ENCODE peak calls at places on chromosomes 16 and 17, in ten cellular contexts. K is MM.1S, V is PC-9, T is K562, D is Panc1, S is A549, F is psoas muscle, Q is heart right ventricle, Y is IMR-90, P is AG04450. B is an unnamed sample.

GRCh38 chr16:14371778-14372431 is 258.2 kb downstream of the PARN start:
- DNase-seq in D (no peak), Y (no peak), T (peak), S (no peak), Q (no peak), V (no peak), P (no peak), K (no peak), F (no peak), B (no peak)

GRCh38 chr17:6677158-6677831 is 25.7 kb downstream of the C17orf100 start:
- DNase-seq in P (no peak), K (peak), V (no peak), S (no peak), F (no peak), T (no peak), D (no peak), Q (no peak), Y (peak), B (no peak)

GRCh38 chr17:82636626-82637598 is 11.3 kb downstream of the WDR45B start:
- DNase-seq in F (no peak), V (peak), K (no peak), S (no peak), D (no peak), Y (no peak), P (no peak), Q (no peak), T (no peak), B (no peak)

GRCh38 chr17:17346428-17347233 is 43.5 kb downstream of the NT5M start:
- DNase-seq in V (no peak), S (no peak), F (no peak), D (no peak), P (no peak), K (no peak), Q (no peak), Y (no peak), T (no peak), B (no peak)

GRCh38 chr17:67311551-67311950 is 54.8 kb downstream of the PSMD12 start:
- DNase-seq in P (no peak), Y (no peak), T (no peak), K (no peak), V (no peak), F (no peak), D (no peak), S (no peak), Q (no peak), B (no peak)

GRCh38 chr17:4142107-4142900 is 526 bp downstream of the ZZEF1 start:
- DNase-seq in K (peak), V (no peak), S (no peak), T (no peak), Y (peak), P (no peak), D (no peak), Q (peak), F (peak), B (no peak)

GRCh38 chr16:12771341-12771798 is 32.3 kb downstream of the CPPED1 start:
- DNase-seq in V (no peak), D (no peak), Q (no peak), Y (no peak), K (no peak), T (no peak), P (no peak), F (no peak), S (no peak), B (no peak)

GRCh38 chr17:44350733-44351226 is 5.7 kb downstream of the GRN start:
- DNase-seq in Y (peak), F (peak), K (peak), T (peak), D (no peak), Q (peak), P (no peak), V (peak), S (peak), B (no peak)

GRCh38 chr16:58551496-58551895 is 36.2 kb downstream of the SETD6 start:
- DNase-seq in Y (no peak), K (no peak), P (no peak), V (no peak), S (no peak), F (peak), Q (peak), D (no peak), T (no peak), B (no peak)

GRCh38 chr17:1561420-1562177 is 993 bp downstream of the PITPNA start:
- DNase-seq in P (no peak), V (peak), Q (peak), F (peak), K (peak), T (no peak), D (no peak), Y (no peak), S (peak), B (no peak)

GRCh38 chr17:34998205-34998604 is 17.9 kb downstream of the LIG3 start:
- DNase-seq in Q (peak), K (peak), D (no peak), S (peak), T (peak), Y (peak), P (peak), V (peak), F (peak), B (peak)

GRCh38 chr16:81278526-81278925 is 36.2 kb upstream of the GAN start:
- DNase-seq in F (no peak), S (no peak), P (no peak), D (no peak), Y (no peak), V (no peak), T (no peak), Q (no peak), K (no peak), B (no peak)

GRCh38 chr17:65902831-65903549 is 288.9 kb downstream of the CEP112 start:
- DNase-seq in K (no peak), Q (no peak), D (no peak), P (no peak), T (no peak), V (no peak), Y (no peak), F (peak), S (no peak), B (no peak)

GRCh38 chr16:30092373-30093010 is 768 bp upstream of the TBX6 start:
- DNase-seq in K (peak), T (peak), Y (peak), F (peak), D (no peak), S (peak), V (peak), Q (peak), P (no peak), B (peak)
- TF ChIP-seq CTCF in K (peak), T (peak), Y (peak), F (peak), D (peak), S (peak), V (peak), Q (peak), P (peak), B (no peak)

GRCh38 chr16:57194512-57194911 is 8.4 kb downstream of the RSPRY1 start:
- DNase-seq in T (no peak), Q (no peak), P (peak), F (no peak), Y (peak), D (peak), V (peak), S (peak), K (no peak), B (no peak)
- H3K27ac ChIP-seq in T (no peak), Q (peak), P (no peak), F (no peak), Y (peak), D (peak), V (peak), S (peak), K (no peak), B (peak)

DNA sequence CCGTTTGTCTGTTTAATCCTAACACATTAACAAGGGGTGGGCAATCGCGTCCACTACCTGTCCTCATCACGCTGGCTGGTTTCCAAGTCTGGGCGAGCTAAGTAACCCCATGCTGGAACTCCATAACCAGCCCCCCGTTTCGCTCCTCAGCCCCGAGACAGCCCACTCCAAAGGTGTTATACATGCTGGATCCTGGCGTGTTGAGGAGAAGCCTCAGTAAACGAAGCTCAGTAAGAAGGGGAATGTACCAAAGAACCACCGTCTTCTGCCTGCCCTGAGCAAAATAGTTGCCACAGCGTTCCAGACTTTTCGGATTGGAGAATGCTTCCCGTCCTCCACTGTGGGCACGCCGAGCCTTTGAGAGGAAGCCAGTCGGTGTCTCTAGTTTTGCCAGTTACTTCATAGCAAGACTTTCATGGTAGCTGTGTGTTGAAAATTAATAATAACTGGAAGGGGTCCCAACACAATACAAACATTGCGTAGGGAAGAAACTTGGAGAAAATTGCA is 16.1 kb upstream of the C17orf78 start:
- DNase-seq in Y (peak), D (no peak), P (no peak), Q (no peak), V (no peak), T (no peak), F (no peak), S (no peak), K (no peak), B (peak)
- H3K4me3 ChIP-seq in Y (peak), D (peak), P (peak), Q (peak), V (peak), T (peak), F (peak), S (peak), K (peak), B (peak)

GRCh38 chr16:21599158-21599993 is at the start of gene METTL9:
- DNase-seq in K (peak), F (peak), V (peak), P (peak), D (peak), S (peak), Y (peak), Q (peak), T (peak), B (peak)
- TF ChIP-seq CTCF in K (no peak), F (no peak), V (no peak), P (no peak), D (no peak), S (no peak), Y (no peak), Q (peak), T (no peak), B (no peak)

GRCh38 chr17:64083093-64083492 is 46.9 kb downstream of the ERN1 start:
- DNase-seq in F (no peak), D (no peak), V (no peak), T (no peak), P (no peak), S (no peak), K (no peak), Y (no peak), Q (no peak), B (no peak)

GRCh38 chr17:64084086-64084939 is 45.6 kb downstream of the ERN1 start:
- DNase-seq in Q (no peak), D (no peak), K (peak), Y (peak), T (peak), P (no peak), V (no peak), S (no peak), F (no peak), B (no peak)

GRCh38 chr17:64080174-64080618 is 49.7 kb downstream of the ERN1 start:
- DNase-seq in F (no peak), V (no peak), T (no peak), K (no peak), Q (no peak), Y (no peak), D (no peak), S (no peak), P (no peak), B (no peak)

GRCh38 chr17:64083571-64084085 is 46.3 kb downstream of the ERN1 start:
- DNase-seq in Y (no peak), S (no peak), F (no peak), T (no peak), Q (no peak), D (no peak), V (no peak), P (no peak), K (no peak), B (no peak)

GRCh38 chr17:64081802-64082799 is 47.8 kb downstream of the ERN1 start:
- DNase-seq in V (peak), D (peak), K (peak), Y (peak), Q (no peak), P (peak), S (peak), F (no peak), T (peak), B (no peak)
- H3K27ac ChIP-seq in V (peak), D (peak), K (peak), Y (peak), Q (peak), P (peak), S (peak), F (no peak), T (peak), B (no peak)

DNA sequence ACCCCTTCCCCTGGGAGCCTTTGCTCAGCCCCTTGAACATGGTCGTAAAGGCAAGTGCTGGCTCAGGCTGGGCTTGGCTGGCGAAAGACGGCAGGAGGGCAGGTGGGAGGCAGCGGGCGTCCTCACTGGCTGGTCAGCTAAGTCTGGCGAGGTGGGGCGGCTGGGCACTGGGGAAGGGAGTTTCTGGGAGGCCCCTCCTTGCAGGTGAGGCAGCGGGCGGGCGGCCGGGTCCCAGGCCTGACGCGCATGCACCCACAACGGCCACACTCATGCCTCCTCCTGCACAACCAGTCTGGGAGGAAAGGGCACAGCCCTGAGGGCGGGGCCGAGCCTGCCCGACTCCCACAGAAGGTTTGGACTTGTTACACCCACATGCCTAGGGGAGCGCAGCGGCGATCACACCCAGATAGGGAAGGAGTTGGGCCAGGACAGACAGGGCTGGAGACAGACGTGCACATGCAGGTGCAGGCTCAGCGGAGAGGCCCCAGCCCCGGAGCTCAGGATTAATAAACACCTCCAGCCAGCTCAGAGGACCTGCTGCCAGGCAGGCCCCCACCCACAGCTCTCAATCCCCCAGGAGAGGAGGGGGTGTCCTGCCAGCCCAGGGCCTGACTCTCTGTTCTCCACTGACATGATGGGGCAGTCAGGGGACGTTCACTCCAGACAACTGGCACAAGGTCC is at the start of gene EVPL:
- DNase-seq in F (no peak), T (no peak), K (no peak), Y (no peak), S (peak), V (peak), D (no peak), Q (no peak), P (no peak), B (no peak)
- H3K4me3 ChIP-seq in F (no peak), T (no peak), K (no peak), Y (no peak), S (peak), V (peak), D (peak), Q (no peak), P (no peak), B (no peak)

DNA sequence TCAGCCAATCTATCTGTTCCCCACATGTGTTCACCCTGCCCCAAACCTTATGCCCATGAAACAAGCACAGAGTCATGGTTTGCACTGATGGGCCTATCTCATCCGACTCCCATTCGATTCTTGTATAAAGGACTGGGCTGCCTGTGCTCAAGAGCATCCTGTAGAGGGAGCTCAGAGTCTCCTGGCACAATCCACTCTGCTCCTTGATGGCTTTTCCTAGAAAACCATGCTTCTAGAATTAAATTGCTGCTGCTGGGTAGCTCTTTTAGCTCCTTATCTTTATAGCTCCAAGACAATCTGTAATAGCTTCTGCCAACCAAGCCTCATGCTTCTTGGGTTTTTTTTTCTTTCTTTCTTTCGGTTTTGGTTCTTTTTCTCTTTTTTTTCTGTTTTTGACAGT is 9.7 kb downstream of the ZNF19 start:
- DNase-seq in K (no peak), F (no peak), T (peak), Q (no peak), Y (peak), V (no peak), D (no peak), P (no peak), S (no peak), B (no peak)
- TF ChIP-seq CTCF in K (peak), F (no peak), T (peak), Q (no peak), Y (peak), V (peak), D (peak), P (peak), S (no peak), B (no peak)

DNA sequence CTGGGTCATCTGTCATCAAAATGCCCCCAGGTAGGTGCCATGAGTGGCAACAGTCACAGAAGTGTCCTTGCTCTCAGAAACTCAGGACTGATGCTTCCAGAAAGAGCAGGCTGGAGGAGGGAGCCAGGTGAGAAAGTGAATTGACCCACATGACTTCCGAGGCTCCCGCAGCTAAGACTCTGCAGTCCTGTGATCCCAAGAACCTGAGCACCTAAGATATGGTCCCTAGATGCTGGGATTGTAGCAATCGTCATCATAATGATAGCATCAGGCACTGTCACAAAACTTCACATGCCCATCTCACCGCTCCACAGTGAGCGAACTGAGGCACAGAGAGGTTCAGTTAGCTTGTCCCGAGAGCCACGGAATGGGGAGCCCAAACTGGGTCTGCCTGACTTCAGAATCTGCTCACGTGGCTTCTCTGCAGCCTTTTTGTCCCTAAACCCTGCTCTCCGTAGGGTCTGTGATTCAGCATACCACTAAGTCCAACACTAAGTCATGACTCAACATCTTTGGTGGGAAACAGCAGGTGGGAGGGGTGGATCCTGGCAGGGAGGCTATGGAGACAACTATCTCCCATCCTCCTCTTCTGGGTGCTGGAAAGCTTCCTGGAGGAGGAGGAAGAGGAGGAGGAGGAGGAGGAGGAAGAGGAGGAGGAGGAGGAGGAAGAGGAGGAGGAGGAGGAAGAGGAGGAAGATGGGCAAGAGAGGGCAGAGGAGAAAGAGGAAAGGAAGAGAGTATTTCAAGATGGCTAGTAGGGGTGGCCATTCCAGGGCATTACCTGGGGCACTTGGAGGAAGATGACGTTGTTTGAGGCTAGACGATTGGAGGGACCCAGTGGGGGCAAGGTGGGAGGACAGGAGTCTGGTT is 55.5 kb upstream of the DLX4 start:
- DNase-seq in Y (peak), P (no peak), S (peak), F (no peak), V (no peak), K (no peak), T (peak), D (no peak), Q (no peak), B (no peak)
- H3K27ac ChIP-seq in Y (no peak), P (no peak), S (no peak), F (no peak), V (no peak), K (no peak), T (no peak), D (no peak), Q (no peak), B (no peak)

B was measured in right atrium auricular region.